ENCODE peak calls at places on chromosomes 3 and 15, in ten cellular contexts. M is heart right ventricle; T is GM23338; E is body of pancreas; W is tibial nerve; P is bronchial epithelial cell; D is MM.1S; V is heart left ventricle; J is CD8-positive, alpha-beta T cell; Q is lung. X is an unnamed sample. For H3K36me3, the result is how much of the 10 kb centered on the place peaks cover.

GRCh38 chr3:143975549-143976152 is 4.0 kb downstream of the DIPK2A start:
- DNase-seq in D (peak), V (no peak), E (no peak), J (no peak), M (peak), P (peak), T (peak), W (peak), Q (no peak), X (no peak)

GRCh38 chr3:121477589-121477988 is 68.2 kb downstream of the POLQ start:
- DNase-seq in V (no peak), J (no peak), T (no peak), P (no peak), M (no peak), D (no peak), Q (no peak), W (no peak), E (no peak), X (no peak)

GRCh38 chr3:136740351-136740957 is 11.7 kb downstream of the STAG1 start:
- DNase-seq in E (no peak), P (no peak), W (no peak), M (no peak), Q (no peak), T (no peak), V (no peak), J (no peak), D (no peak), X (no peak)

GRCh38 chr3:20458994-20459736 is 273.2 kb upstream of the SGO1 start:
- DNase-seq in P (no peak), D (no peak), Q (no peak), M (no peak), V (no peak), E (no peak), J (no peak), W (no peak), T (no peak), X (no peak)

GRCh38 chr15:38882226-38882625 is 317.6 kb upstream of the RASGRP1 start:
- DNase-seq in T (no peak), P (no peak), V (no peak), J (no peak), M (no peak), W (no peak), E (no peak), D (no peak), Q (no peak), X (no peak)

GRCh38 chr3:28989646-28990089 is 291.2 kb upstream of the RBMS3 start:
- DNase-seq in P (peak), E (no peak), J (no peak), T (no peak), V (no peak), Q (no peak), M (no peak), W (no peak), D (peak), X (no peak)

GRCh38 chr15:101368086-101368780 is 73.2 kb upstream of the SNRPA1 start:
- DNase-seq in Q (no peak), M (peak), J (no peak), W (no peak), D (no peak), E (no peak), V (peak), T (no peak), P (no peak), X (no peak)

GRCh38 chr15:69540622-69541021 is 88.0 kb downstream of the RPLP1 start:
- DNase-seq in P (no peak), D (no peak), V (no peak), T (no peak), W (no peak), J (no peak), E (no peak), M (no peak), Q (no peak), X (no peak)

GRCh38 chr15:90677807-90678790 is 39.0 kb upstream of the BLM start:
- DNase-seq in Q (no peak), J (no peak), E (no peak), D (peak), P (no peak), T (no peak), W (no peak), M (no peak), V (no peak), X (no peak)

GRCh38 chr15:59292393-59292792 is 80.3 kb downstream of the MYO1E start:
- DNase-seq in P (no peak), T (peak), D (no peak), Q (no peak), V (no peak), W (no peak), J (no peak), E (no peak), M (peak), X (no peak)

GRCh38 chr3:66165679-66166078 is 55.1 kb upstream of the SLC25A26 start:
- DNase-seq in E (no peak), M (no peak), Q (no peak), W (no peak), V (no peak), D (no peak), P (no peak), J (no peak), T (peak), X (no peak)

GRCh38 chr3:66158933-66159332 is 61.9 kb upstream of the SLC25A26 start:
- DNase-seq in E (no peak), Q (no peak), M (no peak), P (no peak), T (no peak), J (no peak), W (no peak), D (no peak), V (no peak), X (no peak)

GRCh38 chr3:66164155-66164554 is 56.6 kb upstream of the SLC25A26 start:
- DNase-seq in P (no peak), E (no peak), V (no peak), T (no peak), J (no peak), W (no peak), Q (no peak), D (no peak), M (no peak), X (no peak)

GRCh38 chr3:66163222-66163621 is 57.6 kb upstream of the SLC25A26 start:
- DNase-seq in V (no peak), T (no peak), Q (no peak), D (no peak), E (no peak), J (no peak), W (no peak), P (no peak), M (no peak), X (no peak)

DNA sequence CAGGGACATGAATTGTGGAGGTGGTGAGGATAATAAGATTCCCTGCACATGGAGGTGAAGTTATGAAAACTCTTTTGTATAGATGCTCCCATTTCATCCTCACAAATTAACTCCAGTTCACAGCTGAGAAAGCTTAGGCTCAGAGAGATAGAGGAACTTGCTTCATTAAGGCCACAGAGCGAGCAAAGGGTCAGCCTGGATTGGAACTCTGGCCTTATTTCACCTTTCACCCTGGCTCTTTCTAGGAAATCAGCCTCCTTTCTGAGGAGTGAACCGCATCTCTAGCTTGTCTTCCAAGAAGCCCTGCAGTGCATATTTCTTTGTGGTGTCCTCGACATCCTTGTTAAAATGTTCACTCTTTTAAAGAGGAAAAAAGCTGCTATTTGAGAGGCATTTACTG is 58.0 kb upstream of the SLC25A26 start:
- DNase-seq in V (no peak), W (no peak), J (no peak), Q (no peak), D (no peak), M (no peak), P (no peak), T (no peak), E (no peak), X (no peak)
- H3K36me3 ChIP-seq in V (under half), W (under half), J (under half), Q (under half), D (under half), M (under half), P (under half), T (under half), E (under half), X (under half)

DNA sequence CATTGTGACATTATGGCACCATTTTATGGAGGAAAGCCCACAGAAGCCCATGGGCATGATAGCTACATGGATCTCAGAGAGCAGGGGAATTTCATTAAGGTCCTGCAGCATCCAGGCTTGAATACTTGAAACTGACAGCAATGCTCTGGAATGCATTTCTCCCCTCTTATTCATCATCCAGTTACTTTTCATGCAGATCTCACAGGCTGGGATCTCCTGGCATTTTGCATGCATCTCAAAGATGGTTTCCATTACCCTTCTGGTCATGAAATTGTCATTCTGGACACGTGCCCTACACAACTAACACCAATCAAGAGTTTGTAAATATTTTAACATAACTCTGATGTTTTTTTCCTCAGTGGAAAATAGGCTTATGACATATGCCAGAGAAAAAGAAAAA is 32.4 kb downstream of the VGLL3 start:
- DNase-seq in P (no peak), W (no peak), M (no peak), D (no peak), T (peak), E (no peak), J (no peak), Q (no peak), V (no peak), X (no peak)
- TF ChIP-seq CTCF in P (no peak), W (no peak), M (no peak), D (no peak), T (no peak), E (no peak), J (no peak), Q (no peak), V (no peak), X (no peak)

DNA sequence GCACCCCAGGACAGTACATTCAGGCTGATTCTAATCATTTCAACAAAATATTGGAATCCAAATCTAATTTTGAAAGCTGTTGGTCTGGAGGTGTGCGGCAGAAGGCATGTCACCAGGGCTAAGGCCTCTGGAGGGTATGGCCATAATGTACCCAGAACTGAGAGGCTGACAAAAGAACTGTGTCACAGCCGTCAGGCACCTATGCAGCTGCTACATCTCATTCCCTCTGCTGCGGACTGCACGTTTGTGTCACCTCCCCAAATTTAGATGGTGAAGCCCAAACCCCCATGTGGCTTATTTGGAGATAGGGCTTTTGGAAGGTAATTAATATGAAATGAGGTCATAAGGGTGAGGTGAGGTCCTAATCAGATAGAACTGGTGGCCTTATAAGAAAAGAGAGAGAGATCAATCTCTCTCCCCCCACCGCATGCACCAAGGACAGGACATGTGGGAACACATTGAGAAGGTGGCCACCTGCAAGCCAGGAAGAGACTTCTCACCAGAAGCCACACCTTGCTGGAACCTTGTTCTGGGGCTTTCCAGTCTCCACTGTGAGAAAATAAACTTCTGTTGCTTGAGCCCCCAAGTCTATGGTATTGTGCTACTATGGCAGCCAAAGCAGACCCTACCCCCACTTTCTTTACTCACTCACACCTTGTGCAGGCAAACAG is 22.8 kb downstream of the ADPGK start:
- DNase-seq in M (no peak), P (no peak), D (no peak), J (no peak), V (no peak), W (no peak), E (peak), T (no peak), Q (no peak), X (no peak)
- H3K36me3 ChIP-seq in M (half or more), P (under half), D (under half), J (under half), V (under half), W (under half), E (under half), T (under half), Q (under half), X (under half)

GRCh38 chr3:145865329-145865904 is 295.6 kb downstream of the PLOD2 start:
- DNase-seq in P (no peak), W (no peak), V (no peak), Q (no peak), J (no peak), D (no peak), E (no peak), T (no peak), M (no peak), X (no peak)
- TF ChIP-seq CTCF in P (no peak), W (no peak), V (no peak), Q (no peak), J (no peak), D (no peak), E (no peak), T (no peak), M (no peak), X (no peak)

GRCh38 chr15:80925597-80926059 is 64.0 kb downstream of the MESD start:
- DNase-seq in P (no peak), M (no peak), D (no peak), J (no peak), E (no peak), V (no peak), W (no peak), Q (no peak), T (no peak), X (no peak)

GRCh38 chr15:80926126-80926525 is 63.5 kb downstream of the MESD start:
- DNase-seq in T (no peak), W (no peak), J (no peak), D (no peak), Q (no peak), P (no peak), V (no peak), M (no peak), E (no peak), X (no peak)

GRCh38 chr15:80923668-80924067 is 66.0 kb downstream of the MESD start:
- DNase-seq in M (no peak), J (no peak), W (no peak), D (no peak), Q (no peak), T (no peak), P (peak), V (no peak), E (no peak), X (no peak)

GRCh38 chr15:80921736-80922135 is 67.9 kb downstream of the MESD start:
- DNase-seq in P (no peak), E (no peak), J (no peak), M (no peak), W (no peak), D (no peak), T (no peak), Q (no peak), V (no peak), X (no peak)

DNA sequence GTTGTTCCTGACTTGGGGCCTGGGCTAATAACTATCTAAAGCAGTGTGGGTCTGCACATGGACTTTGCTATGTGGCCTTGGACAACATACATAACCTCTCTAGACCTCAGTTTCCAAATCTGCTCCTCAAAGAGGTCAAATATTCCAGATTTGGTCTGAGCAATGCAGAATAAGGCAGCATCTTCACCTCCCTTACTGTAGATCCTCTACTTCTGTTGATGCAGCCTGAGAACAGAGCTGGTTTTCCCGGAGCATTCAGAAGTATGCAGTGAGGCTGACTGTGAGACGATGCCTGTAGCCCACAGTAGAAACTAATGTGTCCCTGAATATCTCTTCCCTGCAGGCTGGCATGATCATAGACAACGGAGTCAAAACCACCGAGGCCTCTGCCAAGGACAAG is 65.3 kb downstream of the MESD start:
- DNase-seq in W (no peak), P (no peak), J (no peak), Q (no peak), T (no peak), M (no peak), V (no peak), D (no peak), E (no peak), X (no peak)
- H3K36me3 ChIP-seq in W (under half), P (under half), J (under half), Q (under half), T (under half), M (under half), V (under half), D (under half), E (under half), X (under half)

GRCh38 chr3:173630849-173631248 is 233.3 kb downstream of the NLGN1 start:
- DNase-seq in D (peak), T (no peak), M (no peak), J (no peak), W (no peak), Q (no peak), P (no peak), V (no peak), E (no peak), X (no peak)

GRCh38 chr3:173632945-173633344 is 235.4 kb downstream of the NLGN1 start:
- DNase-seq in J (no peak), M (no peak), V (no peak), E (no peak), D (no peak), T (no peak), Q (no peak), P (no peak), W (no peak), X (no peak)

GRCh38 chr3:173639098-173639497 is 241.6 kb downstream of the NLGN1 start:
- DNase-seq in V (no peak), M (no peak), T (no peak), J (no peak), W (no peak), D (no peak), P (no peak), E (no peak), Q (no peak), X (no peak)

DNA sequence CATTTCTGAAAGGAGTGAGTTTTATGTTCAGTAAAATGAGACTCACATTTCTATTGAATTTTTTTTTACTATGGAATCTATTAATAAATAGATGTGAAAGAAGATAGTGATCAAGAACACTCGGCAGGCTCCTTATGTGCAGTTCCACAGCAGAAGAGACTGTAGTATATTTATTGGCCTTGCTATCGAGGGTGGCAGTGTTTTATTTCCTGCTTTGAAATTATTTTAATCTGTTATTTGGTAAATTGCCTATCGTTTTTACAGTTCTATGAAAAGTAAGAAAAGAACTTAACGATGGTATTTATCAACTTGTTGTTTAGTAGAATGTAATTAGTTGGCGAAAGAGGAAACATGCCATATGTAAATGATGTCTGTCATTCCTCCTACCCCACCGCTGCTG is 238.3 kb downstream of the NLGN1 start:
- DNase-seq in P (no peak), T (no peak), W (no peak), E (no peak), V (no peak), Q (no peak), M (no peak), D (no peak), J (no peak), X (no peak)
- TF ChIP-seq CTCF in P (no peak), T (peak), W (no peak), E (no peak), V (no peak), Q (no peak), M (no peak), D (no peak), J (no peak), X (no peak)

GRCh38 chr15:71183063-71183462 is 67.8 kb downstream of the THSD4 start:
- DNase-seq in M (no peak), E (no peak), J (no peak), T (no peak), P (no peak), W (no peak), D (no peak), Q (no peak), V (no peak), X (no peak)
- H3K36me3 ChIP-seq in M (under half), E (under half), J (under half), T (under half), P (under half), W (under half), D (under half), Q (under half), V (under half), X (under half)

DNA sequence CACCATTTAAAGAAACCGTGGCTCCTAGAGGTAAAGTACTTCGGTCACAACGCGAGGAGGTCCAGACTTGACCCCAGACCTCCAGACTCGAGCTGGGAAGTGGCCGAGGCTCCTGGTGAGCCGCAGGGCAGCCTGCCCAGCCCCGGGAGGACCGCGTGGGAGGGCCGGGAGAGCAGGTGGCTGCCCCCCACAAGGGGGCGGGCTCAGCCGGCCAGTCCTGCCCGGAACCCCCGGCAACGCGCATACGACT is at the start of gene SLC27A2:
- DNase-seq in V (peak), Q (no peak), P (no peak), D (no peak), T (peak), J (no peak), W (no peak), E (peak), M (no peak), X (peak)
- TF ChIP-seq CTCF in V (peak), Q (no peak), P (peak), D (peak), T (peak), J (peak), W (no peak), E (peak), M (no peak), X (peak)

DNA sequence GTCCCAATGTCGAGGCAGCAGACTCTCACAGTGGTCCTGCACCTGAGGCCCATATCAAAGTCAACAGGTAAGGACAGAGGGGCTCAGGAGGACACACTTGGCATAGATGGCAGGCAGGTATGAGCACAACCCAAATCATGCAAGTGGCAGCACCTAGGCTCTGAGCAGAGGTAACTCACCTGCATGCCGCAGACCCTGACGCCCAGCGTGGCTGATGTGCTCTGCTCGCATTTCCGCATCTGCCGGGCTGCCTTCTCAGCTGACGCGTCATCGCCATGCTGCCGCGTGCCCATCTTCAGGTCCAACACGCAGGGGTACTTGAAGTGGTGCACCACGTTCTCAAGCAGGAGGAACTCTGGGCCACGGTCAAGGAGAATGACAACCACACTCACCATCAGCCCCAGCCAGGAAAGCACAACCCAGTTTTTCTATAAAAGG is 4.2 kb upstream of the GMPPB start:
- DNase-seq in V (no peak), M (no peak), W (no peak), T (no peak), D (no peak), E (no peak), J (no peak), P (no peak), Q (no peak), X (no peak)
- H3K36me3 ChIP-seq in V (under half), M (half or more), W (under half), T (under half), D (under half), E (under half), J (under half), P (under half), Q (under half), X (half or more)